ENCODE peak calls at places on chromosomes 11 and 22, in eight cellular contexts. U, R, Q, Z, N, M, H and O are unnamed samples.

GRCh38 chr11:117002639-117003305 is 95.5 kb downstream of the SIK3 start:
- DNase-seq in U (no peak), R (peak), Q (no peak), Z (no peak), N (no peak), M (no peak), H (peak), O (no peak)

GRCh38 chr11:34869425-34869824 is 46.8 kb downstream of the APIP start:
- DNase-seq in U (no peak), R (peak), Q (no peak), Z (no peak), N (peak), M (no peak), H (no peak), O (no peak)

GRCh38 chr11:109865558-109866186 is 227.5 kb upstream of the ZC3H12C start:
- DNase-seq in U (no peak), R (peak), Q (peak), Z (no peak), N (no peak), M (no peak), H (peak), O (no peak)

GRCh38 chr11:103604310-103604709 is 432.1 kb upstream of the DDI1 start:
- DNase-seq in U (no peak), R (no peak), Q (no peak), Z (no peak), N (no peak), M (no peak), H (no peak), O (no peak)

GRCh38 chr22:38638734-38639133 is 17.5 kb downstream of the FAM227A start:
- DNase-seq in U (no peak), R (no peak), Q (no peak), Z (no peak), N (no peak), M (no peak), H (no peak), O (no peak)

GRCh38 chr11:12235549-12235944 is 125.2 kb downstream of the MICAL2 start:
- DNase-seq in U (peak), R (peak), Q (no peak), Z (peak), N (no peak), M (no peak), H (no peak), O (no peak)

GRCh38 chr22:17924735-17925727 is 99.3 kb downstream of the MICAL3 start:
- DNase-seq in U (no peak), R (no peak), Q (no peak), Z (no peak), N (no peak), M (no peak), H (peak), O (no peak)

GRCh38 chr11:36239636-36240035 is 49.6 kb downstream of the COMMD9 start:
- DNase-seq in U (no peak), R (no peak), Q (no peak), Z (no peak), N (no peak), M (no peak), H (no peak), O (no peak)

GRCh38 chr11:131198161-131198560 is 172.3 kb upstream of the NTM start:
- DNase-seq in U (no peak), R (no peak), Q (no peak), Z (no peak), N (no peak), M (no peak), H (no peak), O (no peak)

GRCh38 chr22:45006873-45007246 is 2.9 kb downstream of the PHF21B start:
- DNase-seq in U (no peak), R (no peak), Q (no peak), Z (no peak), N (peak), M (no peak), H (no peak), O (no peak)

GRCh38 chr22:17965538-17966402 is 58.6 kb downstream of the MICAL3 start:
- DNase-seq in U (no peak), R (no peak), Q (no peak), Z (no peak), N (no peak), M (no peak), H (no peak), O (no peak)

GRCh38 chr22:47846206-47846605 is 1083.8 kb downstream of the TBC1D22A start:
- DNase-seq in U (no peak), R (no peak), Q (no peak), Z (no peak), N (no peak), M (no peak), H (no peak), O (no peak)

GRCh38 chr11:73652046-73652730 is 5.8 kb downstream of the PLEKHB1 start:
- DNase-seq in U (no peak), R (no peak), Q (no peak), Z (no peak), N (peak), M (no peak), H (peak), O (no peak)

GRCh38 chr11:83087035-83087434 is 15.3 kb upstream of the RAB30 start:
- DNase-seq in U (no peak), R (no peak), Q (peak), Z (no peak), N (no peak), M (no peak), H (no peak), O (no peak)

GRCh38 chr11:68930991-68931855 is 27.5 kb downstream of the IGHMBP2 start:
- DNase-seq in U (no peak), R (no peak), Q (no peak), Z (no peak), N (no peak), M (no peak), H (no peak), O (no peak)

GRCh38 chr11:12715941-12716340 is 41.7 kb downstream of the TEAD1 start:
- DNase-seq in U (no peak), R (no peak), Q (no peak), Z (no peak), N (no peak), M (no peak), H (no peak), O (no peak)

GRCh38 chr11:22626573-22627239 is 1.1 kb upstream of the FANCF start:
- DNase-seq in U (no peak), R (no peak), Q (no peak), Z (no peak), N (no peak), M (no peak), H (no peak), O (no peak)

GRCh38 chr11:116513894-116514293 is 258.9 kb downstream of the BUD13 start:
- DNase-seq in U (peak), R (peak), Q (peak), Z (peak), N (peak), M (no peak), H (no peak), O (no peak)

GRCh38 chr22:29873943-29874342 is 9.0 kb upstream of the MTMR3 start:
- DNase-seq in U (no peak), R (no peak), Q (peak), Z (no peak), N (no peak), M (no peak), H (no peak), O (no peak)

GRCh38 chr11:134521001-134521400 is 109.0 kb upstream of the B3GAT1 start:
- DNase-seq in U (no peak), R (no peak), Q (no peak), Z (no peak), N (no peak), M (no peak), H (no peak), O (no peak)

GRCh38 chr11:93073508-93074280 is 104.2 kb downstream of the MTNR1B start:
- DNase-seq in U (no peak), R (no peak), Q (no peak), Z (no peak), N (no peak), M (no peak), H (no peak), O (no peak)

GRCh38 chr11:63769044-63769718 is 606 bp upstream of the ZFTA start:
- DNase-seq in U (peak), R (no peak), Q (peak), Z (no peak), N (peak), M (no peak), H (no peak), O (peak)
- H3K4me3 ChIP-seq in U (peak), R (no peak), Q (peak), Z (peak), N (peak), M (peak), H (peak), O (no peak)

DNA sequence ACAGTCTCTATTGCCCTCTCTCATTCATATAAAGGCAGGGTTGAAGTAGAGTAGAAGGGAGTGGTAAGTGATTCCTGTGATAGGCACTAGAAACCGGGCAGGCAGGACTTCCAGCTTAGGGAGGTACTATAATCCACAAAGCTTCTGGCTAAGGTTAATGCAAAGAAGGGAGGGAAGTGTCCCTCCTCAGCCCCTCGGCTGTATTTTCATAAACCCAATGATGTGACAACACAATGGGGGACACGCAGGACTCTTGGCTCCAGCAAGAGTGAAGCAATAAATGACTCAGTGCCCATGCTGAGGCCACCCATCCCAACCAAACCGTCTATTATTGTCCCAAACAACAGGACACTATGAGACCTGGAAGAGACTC is 90.7 kb downstream of the ETS1 start:
- DNase-seq in U (no peak), R (no peak), Q (no peak), Z (no peak), N (no peak), M (no peak), H (no peak), O (no peak)
- H3K4me3 ChIP-seq in U (no peak), R (peak), Q (no peak), Z (no peak), N (no peak), M (no peak), H (no peak), O (peak)

GRCh38 chr11:118622376-118623290 is 15.2 kb downstream of the PHLDB1 start:
- DNase-seq in U (peak), R (no peak), Q (peak), Z (peak), N (no peak), M (no peak), H (peak), O (no peak)

GRCh38 chr11:118620529-118621070 is 13.2 kb downstream of the PHLDB1 start:
- DNase-seq in U (peak), R (no peak), Q (no peak), Z (no peak), N (no peak), M (no peak), H (no peak), O (no peak)

GRCh38 chr11:118623291-118623655 is 15.9 kb downstream of the PHLDB1 start:
- DNase-seq in U (peak), R (no peak), Q (peak), Z (no peak), N (no peak), M (no peak), H (peak), O (no peak)

GRCh38 chr11:118621071-118621815 is 13.8 kb downstream of the PHLDB1 start:
- DNase-seq in U (peak), R (peak), Q (peak), Z (peak), N (peak), M (no peak), H (peak), O (no peak)

DNA sequence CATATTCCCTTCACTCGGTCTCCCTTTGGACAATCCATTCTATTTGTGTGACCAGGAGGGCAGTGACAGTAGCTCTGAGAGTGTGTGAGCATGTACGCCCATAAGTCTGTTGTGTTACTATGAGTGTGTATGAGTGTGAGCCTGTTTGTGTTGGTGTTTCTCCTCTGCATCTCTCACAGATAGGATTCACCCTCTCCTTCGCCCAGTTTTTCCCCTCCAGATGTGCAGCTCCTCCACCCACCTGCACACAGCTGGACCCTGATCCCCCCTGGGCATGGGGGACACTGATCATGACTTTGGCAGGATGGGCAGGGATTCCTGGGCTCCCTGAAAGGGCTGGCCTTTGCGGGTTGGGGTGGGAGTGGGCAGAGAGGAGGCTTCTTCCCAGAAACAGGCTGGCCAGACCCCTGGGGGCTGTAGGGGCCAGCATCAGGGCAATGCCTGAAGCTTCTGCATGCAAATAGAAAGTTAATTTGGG is 14.5 kb downstream of the PHLDB1 start:
- DNase-seq in U (no peak), R (no peak), Q (no peak), Z (no peak), N (no peak), M (no peak), H (no peak), O (no peak)
- H3K4me3 ChIP-seq in U (peak), R (no peak), Q (peak), Z (peak), N (peak), M (peak), H (peak), O (no peak)

GRCh38 chr11:70826541-70826943 is 425.8 kb downstream of the SHANK2 start:
- DNase-seq in U (no peak), R (no peak), Q (no peak), Z (no peak), N (peak), M (no peak), H (no peak), O (no peak)
- H3K4me3 ChIP-seq in U (no peak), R (no peak), Q (no peak), Z (no peak), N (no peak), M (no peak), H (no peak), O (no peak)

GRCh38 chr11:128823751-128824150 is 43.3 kb downstream of the KCNJ1 start:
- DNase-seq in U (no peak), R (no peak), Q (no peak), Z (no peak), N (no peak), M (no peak), H (no peak), O (no peak)
- H3K4me3 ChIP-seq in U (no peak), R (no peak), Q (no peak), Z (no peak), N (peak), M (no peak), H (no peak), O (no peak)

GRCh38 chr11:61718046-61718531 is 34.3 kb upstream of the MYRF start:
- DNase-seq in U (no peak), R (no peak), Q (no peak), Z (no peak), N (peak), M (no peak), H (no peak), O (no peak)
- H3K4me3 ChIP-seq in U (peak), R (no peak), Q (peak), Z (peak), N (no peak), M (peak), H (no peak), O (no peak)